ENCODE peak calls at places on chromosomes 3 and 15, in six cellular contexts. B, E, V, Y, T and C are unnamed samples.

GRCh38 chr3:46027736-46028397 is 584 bp upstream of the XCR1 start:
- DNase-seq in B (no peak), E (no peak), V (peak; percentile 11), Y (no peak), T (no peak), C (peak; percentile 17)

GRCh38 chr3:130626021-130626420 is 109.0 kb downstream of the COL6A6 start:
- DNase-seq in B (no peak), E (no peak), V (no peak), Y (no peak), T (no peak), C (peak; percentile 31)

GRCh38 chr3:124826703-124827102 is 60.5 kb downstream of the ITGB5 start:
- DNase-seq in B (peak; percentile 65), E (peak; percentile 94), V (peak; percentile 81), Y (no peak), T (peak; percentile 74), C (peak; percentile 89)

GRCh38 chr3:85935171-85935570 is 976.4 kb downstream of the CADM2 start:
- DNase-seq in B (peak; percentile 16), E (no peak), V (no peak), Y (no peak), T (no peak), C (no peak)

GRCh38 chr15:61186905-61187865 is 41.9 kb downstream of the RORA start:
- DNase-seq in B (no peak), E (no peak), V (no peak), Y (no peak), T (no peak), C (no peak)

GRCh38 chr3:14564741-14565140 is 24.6 kb upstream of the GRIP2 start:
- DNase-seq in B (no peak), E (no peak), V (no peak), Y (no peak), T (no peak), C (no peak)

GRCh38 chr15:27222479-27222878 is 251.5 kb downstream of the GABRG3 start:
- DNase-seq in B (no peak), E (peak; percentile 3), V (peak; percentile 91), Y (no peak), T (peak; percentile 23), C (no peak)

GRCh38 chr3:713225-713624 is 379.6 kb upstream of the CNTN6 start:
- DNase-seq in B (no peak), E (no peak), V (peak; percentile 18), Y (no peak), T (peak; percentile 31), C (no peak)

GRCh38 chr3:156024904-156025303 is 95.5 kb upstream of the KCNAB1 start:
- DNase-seq in B (no peak), E (peak; percentile 12), V (peak; percentile 50), Y (no peak), T (peak; percentile 25), C (peak; percentile 50)

GRCh38 chr15:63052128-63052826 is 9.7 kb downstream of the TPM1 start:
- DNase-seq in B (no peak), E (no peak), V (no peak), Y (no peak), T (no peak), C (no peak)

GRCh38 chr3:57298041-57298440 is 5.6 kb upstream of the ASB14 start:
- DNase-seq in B (no peak), E (peak; percentile 62), V (peak; percentile 83), Y (peak; percentile 1), T (peak; percentile 12), C (peak; percentile 73)

GRCh38 chr3:102053375-102053989 is 204.2 kb downstream of the NFKBIZ start:
- DNase-seq in B (no peak), E (peak; percentile 87), V (peak; percentile 83), Y (no peak), T (no peak), C (peak; percentile 82)

GRCh38 chr15:33215941-33216872 is 21.7 kb upstream of the FMN1 start:
- DNase-seq in B (no peak), E (peak; percentile 50), V (no peak), Y (no peak), T (peak; percentile 26), C (peak; percentile 59)